ENCODE peak calls at places on chromosomes 6 and 20, in eight cellular contexts. O is HT1080; I is H9; E is effector CD4-positive, alpha-beta T cell; X is activated B cell treated with CpG ODN at 0.5 μM for 24 hours; H is mesothelial cell of epicardium; D is nucleus accumbens; C is activated CD8-positive, alpha-beta memory T cell treated with anti-CD3 and anti-CD28 coated beads, Interleukin-2, amount 10 ng/mL, durations not matched to agents 7 days and 5 days. N is an unnamed sample.

GRCh38 chr6:118495639-118496296 is 52.3 kb upstream of the PLN start:
- DNase-seq in O (peak; percentile 94), I (no peak), H (no peak), E (no peak), X (no peak), D (no peak), C (no peak), N (no peak)

GRCh38 chr20:53884859-53885654 is 185.3 kb downstream of the BCAS1 start:
- DNase-seq in X (no peak), C (peak; percentile 70), I (no peak), D (no peak), H (no peak), E (no peak), O (peak; percentile 93), N (no peak)

GRCh38 chr20:36988494-36988966 is 37.0 kb upstream of the SAMHD1 start:
- DNase-seq in C (no peak), X (no peak), E (peak; percentile 11), I (no peak), D (no peak), H (no peak), O (peak; percentile 58), N (no peak)

GRCh38 chr6:122712093-122712863 is 67.2 kb upstream of the FABP7 start:
- DNase-seq in D (no peak), H (no peak), E (no peak), C (no peak), I (no peak), O (no peak), X (no peak), N (no peak)

GRCh38 chr20:46350201-46350985 is 42.1 kb upstream of the CDH22 start:
- DNase-seq in E (no peak), I (peak; percentile 70), H (no peak), X (no peak), D (no peak), C (no peak), O (peak; percentile 81), N (peak; percentile 32)

GRCh38 chr6:53671111-53671510 is 5.6 kb upstream of the KLHL31 start:
- DNase-seq in I (no peak), E (no peak), C (no peak), O (peak; percentile 82), H (no peak), X (no peak), D (no peak), N (no peak)

GRCh38 chr6:156848533-156848932 is 71.4 kb downstream of the ARID1B start:
- DNase-seq in D (no peak), I (no peak), C (no peak), O (peak; percentile 24), X (no peak), H (peak; percentile 48), E (no peak), N (no peak)

GRCh38 chr6:157764346-157765068 is 58.5 kb upstream of the SNX9 start:
- DNase-seq in C (peak; percentile 86), H (peak; percentile 49), E (peak; percentile 87), D (peak; percentile 53), X (peak; percentile 73), O (peak; percentile 100), I (no peak), N (peak; percentile 84)

GRCh38 chr6:169019727-169020491 is 233.7 kb downstream of the THBS2 start:
- DNase-seq in O (peak; percentile 25), X (no peak), C (no peak), E (no peak), D (no peak), H (no peak), I (peak; percentile 49), N (no peak)

GRCh38 chr6:151436814-151437213 is 15.1 kb downstream of the RMND1 start:
- DNase-seq in D (no peak), E (no peak), O (no peak), X (no peak), H (no peak), I (no peak), C (no peak), N (no peak)

GRCh38 chr20:53001502-53002301 is 29.5 kb downstream of the TSHZ2 start:
- DNase-seq in O (no peak), H (no peak), D (no peak), X (no peak), C (no peak), E (no peak), I (no peak), N (no peak)

GRCh38 chr20:57611605-57612311 is 8.5 kb downstream of the ZBP1 start:
- DNase-seq in C (no peak), O (no peak), X (no peak), H (no peak), E (no peak), D (no peak), I (no peak), N (no peak)

GRCh38 chr20:49690899-49691620 is 22.6 kb downstream of the B4GALT5 start:
- DNase-seq in I (no peak), X (no peak), O (no peak), C (no peak), H (no peak), E (no peak), D (no peak), N (no peak)

GRCh38 chr20:38275815-38276550 is 15.4 kb upstream of the KIAA1755 start:
- DNase-seq in X (no peak), D (no peak), O (peak; percentile 89), E (no peak), C (no peak), H (no peak), I (no peak), N (no peak)

GRCh38 chr6:135740580-135740979 is 110.9 kb upstream of the PDE7B start:
- DNase-seq in D (no peak), X (no peak), H (no peak), E (no peak), C (no peak), I (no peak), O (no peak), N (no peak)

GRCh38 chr20:2768632-2769015 is 31.8 kb downstream of the CPXM1 start:
- DNase-seq in E (no peak), I (no peak), C (no peak), O (no peak), D (no peak), H (no peak), X (no peak), N (no peak)

GRCh38 chr6:51028271-51028670 is 209.6 kb downstream of the TFAP2B start:
- DNase-seq in C (no peak), X (no peak), E (no peak), H (no peak), D (no peak), O (peak; percentile 51), I (no peak), N (no peak)

GRCh38 chr6:148272084-148272483 is 70.6 kb upstream of the SASH1 start:
- DNase-seq in D (no peak), H (no peak), C (no peak), I (no peak), E (no peak), O (peak; percentile 56), X (no peak), N (no peak)

GRCh38 chr6:74115674-74116073 is 419.7 kb downstream of the CD109 start:
- DNase-seq in E (no peak), I (no peak), C (no peak), H (no peak), D (no peak), X (no peak), O (no peak), N (no peak)

GRCh38 chr6:29762051-29762450 is 38.8 kb downstream of the HLA-F start:
- DNase-seq in H (no peak), X (no peak), O (peak; percentile 11), C (no peak), E (no peak), I (no peak), D (no peak), N (no peak)

GRCh38 chr20:22502731-22503191 is 81.6 kb downstream of the FOXA2 start:
- DNase-seq in D (no peak), E (no peak), I (no peak), C (no peak), X (no peak), O (peak; percentile 14), H (no peak), N (no peak)

GRCh38 chr6:119865466-119866350 is 516.1 kb upstream of the MAN1A1 start:
- DNase-seq in H (no peak), D (no peak), O (no peak), X (no peak), E (no peak), C (no peak), I (no peak), N (no peak)

GRCh38 chr6:159038914-159039884 is 5.6 kb downstream of the TAGAP start:
- DNase-seq in O (no peak), X (peak; percentile 54), H (no peak), C (peak; percentile 80), I (no peak), E (no peak), D (no peak), N (peak; percentile 41)

GRCh38 chr6:140572129-140572528 is 1197.7 kb upstream of the CITED2 start:
- DNase-seq in I (no peak), C (no peak), X (no peak), E (no peak), D (no peak), O (peak; percentile 94), H (no peak), N (no peak)

GRCh38 chr6:80771941-80772340 is 665.5 kb downstream of the BCKDHB start:
- DNase-seq in O (peak; percentile 10), X (no peak), C (no peak), E (no peak), I (peak; percentile 31), H (no peak), D (no peak), N (no peak)

N was measured in activated CD4-positive, alpha-beta memory T cell treated with anti-CD3 and anti-CD28 coated beads, Interleukin-2, amount 10 ng/mL, durations not matched to agents 7 days and 5 days.